ENCODE peak calls at places on chromosomes 1 and 21, in four cellular contexts. One of them, this sample, is unnamed.
A peak's percentile ranks its signal among the peaks of the same experiment; 100 is the strongest.

GRCh38 chr1:91701494-91701869 is 184.5 kb downstream of the TGFBR3 start:
- DNase-seq in neural progenitor cell: no peak
- DNase-seq in stomach: no peak
- DNase-seq in GM12865: no peak
- DNase-seq in this sample: no peak

GRCh38 chr1:27603962-27604578 is at the start of gene AHDC1:
- DNase-seq in GM12865: peak; percentile 95
- DNase-seq in neural progenitor cell: peak; percentile 98
- DNase-seq in stomach: peak; percentile 95
- DNase-seq in this sample: peak; percentile 84

GRCh38 chr1:94385354-94385947 is 32.7 kb upstream of the ABCD3 start:
- DNase-seq in stomach: no peak
- DNase-seq in GM12865: no peak
- DNase-seq in neural progenitor cell: no peak
- DNase-seq in this sample: no peak

GRCh38 chr1:58905628-58906256 is 121.9 kb upstream of the JUN start:
- DNase-seq in GM12865: no peak
- DNase-seq in stomach: no peak
- DNase-seq in neural progenitor cell: no peak
- DNase-seq in this sample: no peak

GRCh38 chr1:7407980-7408770 is 362.9 kb upstream of the VAMP3 start:
- DNase-seq in GM12865: no peak
- DNase-seq in neural progenitor cell: no peak
- DNase-seq in stomach: peak; percentile 19
- DNase-seq in this sample: no peak

GRCh38 chr1:213951876-213952275 is 35.9 kb upstream of the PROX1 start:
- DNase-seq in neural progenitor cell: no peak
- DNase-seq in GM12865: no peak
- DNase-seq in stomach: no peak
- DNase-seq in this sample: no peak

GRCh38 chr1:234102591-234102990 is 198.1 kb downstream of the SLC35F3 start:
- DNase-seq in GM12865: no peak
- DNase-seq in neural progenitor cell: no peak
- DNase-seq in stomach: no peak
- DNase-seq in this sample: no peak

GRCh38 chr1:4150262-4150661 is 250.2 kb upstream of the C1orf174 start:
- DNase-seq in GM12865: no peak
- DNase-seq in stomach: no peak
- DNase-seq in neural progenitor cell: peak; percentile 49
- DNase-seq in this sample: no peak

GRCh38 chr1:235280467-235280866 is 47.5 kb downstream of the ARID4B start:
- DNase-seq in neural progenitor cell: no peak
- DNase-seq in GM12865: no peak
- DNase-seq in stomach: no peak
- DNase-seq in this sample: no peak

GRCh38 chr1:231850786-231851185 is 224.2 kb downstream of the DISC1 start:
- DNase-seq in GM12865: no peak
- DNase-seq in stomach: no peak
- DNase-seq in neural progenitor cell: no peak
- DNase-seq in this sample: no peak

GRCh38 chr1:220370041-220370700 is 97.9 kb upstream of the RAB3GAP2 start:
- DNase-seq in stomach: no peak
- DNase-seq in neural progenitor cell: peak; percentile 30
- DNase-seq in GM12865: no peak
- DNase-seq in this sample: peak; percentile 86

GRCh38 chr1:157403203-157403602 is 149.1 kb downstream of the FCRL5 start:
- DNase-seq in neural progenitor cell: peak; percentile 9
- DNase-seq in stomach: no peak
- DNase-seq in GM12865: peak; percentile 75
- DNase-seq in this sample: no peak

GRCh38 chr1:7956218-7957032 is 5.1 kb upstream of the PARK7 start:
- DNase-seq in neural progenitor cell: no peak
- DNase-seq in GM12865: no peak
- DNase-seq in stomach: no peak
- DNase-seq in this sample: peak; percentile 40

GRCh38 chr1:180542113-180542512 is 16.7 kb upstream of the OVAAL start:
- DNase-seq in neural progenitor cell: no peak
- DNase-seq in GM12865: no peak
- DNase-seq in stomach: no peak
- DNase-seq in this sample: peak; percentile 32

GRCh38 chr21:45551316-45551715 is 9.1 kb upstream of the SLC19A1 start:
- DNase-seq in GM12865: peak; percentile 48
- DNase-seq in neural progenitor cell: no peak
- DNase-seq in stomach: no peak
- DNase-seq in this sample: peak; percentile 38

GRCh38 chr21:42992943-42993712 is 18.8 kb downstream of the PKNOX1 start:
- DNase-seq in neural progenitor cell: no peak
- DNase-seq in stomach: no peak
- DNase-seq in GM12865: no peak
- DNase-seq in this sample: no peak

GRCh38 chr1:212030936-212031528 is 4.3 kb downstream of the INTS7 start:
- DNase-seq in stomach: no peak
- DNase-seq in neural progenitor cell: no peak
- DNase-seq in GM12865: no peak
- DNase-seq in this sample: peak; percentile 93

GRCh38 chr1:20051218-20051829 is 18.7 kb upstream of the PLA2G5 start:
- DNase-seq in stomach: no peak
- DNase-seq in neural progenitor cell: no peak
- DNase-seq in GM12865: no peak
- DNase-seq in this sample: no peak

GRCh38 chr1:15962671-15963362 is 13.1 kb downstream of the ZBTB17 start:
- DNase-seq in neural progenitor cell: no peak
- DNase-seq in stomach: no peak
- DNase-seq in GM12865: no peak
- DNase-seq in this sample: peak; percentile 66

GRCh38 chr1:17081439-17081838 is 27.6 kb upstream of the SDHB start:
- DNase-seq in neural progenitor cell: no peak
- DNase-seq in GM12865: peak; percentile 72
- DNase-seq in stomach: peak; percentile 44
- DNase-seq in this sample: no peak

GRCh38 chr1:29521438-29521715 is 285.1 kb downstream of the PTPRU start:
- DNase-seq in stomach: peak; percentile 14
- DNase-seq in GM12865: no peak
- DNase-seq in neural progenitor cell: no peak
- DNase-seq in this sample: no peak

GRCh38 chr1:42003433-42003832 is 84.7 kb upstream of the HIVEP3 start:
- DNase-seq in stomach: peak; percentile 50
- DNase-seq in neural progenitor cell: no peak
- DNase-seq in GM12865: no peak
- DNase-seq in this sample: no peak

GRCh38 chr1:22398656-22399420 is 52.8 kb upstream of the ZBTB40 start:
- DNase-seq in stomach: no peak
- DNase-seq in GM12865: no peak
- DNase-seq in neural progenitor cell: no peak
- DNase-seq in this sample: peak; percentile 13

GRCh38 chr1:199029401-199029800 is 390.6 kb downstream of the PTPRC start:
- DNase-seq in GM12865: no peak
- DNase-seq in stomach: no peak
- DNase-seq in neural progenitor cell: no peak
- DNase-seq in this sample: peak; percentile 27

GRCh38 chr1:109478806-109479205 is 4.9 kb upstream of the ATXN7L2 start:
- DNase-seq in neural progenitor cell: peak; percentile 43
- DNase-seq in stomach: peak; percentile 54
- DNase-seq in GM12865: peak; percentile 18
- DNase-seq in this sample: no peak

GRCh38 chr1:62438163-62438562 is 1.3 kb downstream of the USP1 start:
- DNase-seq in stomach: no peak
- DNase-seq in GM12865: peak; percentile 19
- DNase-seq in neural progenitor cell: no peak
- DNase-seq in this sample: peak; percentile 21

GRCh38 chr1:53592521-53592982 is 133.4 kb downstream of the DMRTB1 start:
- DNase-seq in neural progenitor cell: peak; percentile 29
- DNase-seq in GM12865: no peak
- DNase-seq in stomach: peak; percentile 75
- DNase-seq in this sample: peak; percentile 63
- TF ChIP-seq CTCF in neural progenitor cell: no peak
- TF ChIP-seq CTCF in GM12865: peak; percentile 10
- TF ChIP-seq CTCF in stomach: no peak
- TF ChIP-seq CTCF in this sample: no peak

GRCh38 chr1:207033302-207033701 is 746 bp upstream of the C1orf116 start:
- DNase-seq in neural progenitor cell: no peak
- DNase-seq in stomach: no peak
- DNase-seq in GM12865: no peak
- DNase-seq in this sample: no peak

GRCh38 chr1:207034208-207034607 is 1.7 kb upstream of the C1orf116 start:
- DNase-seq in stomach: no peak
- DNase-seq in neural progenitor cell: no peak
- DNase-seq in GM12865: no peak
- DNase-seq in this sample: no peak

GRCh38 chr1:207031632-207032258 is 811 bp downstream of the C1orf116 start:
- DNase-seq in neural progenitor cell: no peak
- DNase-seq in stomach: peak; percentile 87
- DNase-seq in GM12865: no peak
- DNase-seq in this sample: no peak

GRCh38 chr1:207031016-207031415 is 1.5 kb downstream of the C1orf116 start:
- DNase-seq in stomach: no peak
- DNase-seq in neural progenitor cell: no peak
- DNase-seq in GM12865: no peak
- DNase-seq in this sample: no peak

GRCh38 chr1:207032528-207033017 is at the start of gene C1orf116:
- DNase-seq in GM12865: no peak
- DNase-seq in neural progenitor cell: peak; percentile 61
- DNase-seq in stomach: peak; percentile 87
- DNase-seq in this sample: no peak
- H3K4me3 ChIP-seq in GM12865: no peak within 1 kb of the TSS
- H3K4me3 ChIP-seq in neural progenitor cell: no peak within 1 kb of the TSS
- H3K4me3 ChIP-seq in stomach: peak within 1 kb of the TSS; percentile 46
- H3K4me3 ChIP-seq in this sample: no peak within 1 kb of the TSS

GRCh38 chr1:153400244-153400643 is 9.4 kb upstream of the S100A8 start:
- DNase-seq in stomach: no peak
- DNase-seq in GM12865: no peak
- DNase-seq in neural progenitor cell: no peak
- DNase-seq in this sample: peak; percentile 5
- TF ChIP-seq CTCF in stomach: no peak
- TF ChIP-seq CTCF in GM12865: no peak
- TF ChIP-seq CTCF in neural progenitor cell: peak; percentile 17
- TF ChIP-seq CTCF in this sample: no peak

GRCh38 chr1:156129687-156130577 is 15.4 kb downstream of the LMNA start:
- DNase-seq in neural progenitor cell: peak; percentile 81
- DNase-seq in GM12865: peak; percentile 80
- DNase-seq in stomach: peak; percentile 86
- DNase-seq in this sample: peak; percentile 98

GRCh38 chr1:156126701-156127534 is 12.4 kb downstream of the LMNA start:
- DNase-seq in GM12865: peak; percentile 93
- DNase-seq in neural progenitor cell: no peak
- DNase-seq in stomach: peak; percentile 47
- DNase-seq in this sample: peak; percentile 90

GRCh38 chr1:156130578-156130942 is 16.0 kb downstream of the LMNA start:
- DNase-seq in GM12865: no peak
- DNase-seq in stomach: no peak
- DNase-seq in neural progenitor cell: no peak
- DNase-seq in this sample: no peak

GRCh38 chr1:156126043-156126700 is 11.7 kb downstream of the LMNA start:
- DNase-seq in stomach: peak; percentile 79
- DNase-seq in neural progenitor cell: no peak
- DNase-seq in GM12865: peak; percentile 82
- DNase-seq in this sample: peak; percentile 97

GRCh38 chr1:156128749-156129682 is 14.5 kb downstream of the LMNA start:
- DNase-seq in stomach: no peak
- DNase-seq in GM12865: no peak
- DNase-seq in neural progenitor cell: no peak
- DNase-seq in this sample: peak; percentile 95
- H3K4me3 ChIP-seq in stomach: no peak overlapping the region
- H3K4me3 ChIP-seq in GM12865: no peak overlapping the region
- H3K4me3 ChIP-seq in neural progenitor cell: no peak overlapping the region
- H3K4me3 ChIP-seq in this sample: peak overlapping the region; percentile 61

DNA sequence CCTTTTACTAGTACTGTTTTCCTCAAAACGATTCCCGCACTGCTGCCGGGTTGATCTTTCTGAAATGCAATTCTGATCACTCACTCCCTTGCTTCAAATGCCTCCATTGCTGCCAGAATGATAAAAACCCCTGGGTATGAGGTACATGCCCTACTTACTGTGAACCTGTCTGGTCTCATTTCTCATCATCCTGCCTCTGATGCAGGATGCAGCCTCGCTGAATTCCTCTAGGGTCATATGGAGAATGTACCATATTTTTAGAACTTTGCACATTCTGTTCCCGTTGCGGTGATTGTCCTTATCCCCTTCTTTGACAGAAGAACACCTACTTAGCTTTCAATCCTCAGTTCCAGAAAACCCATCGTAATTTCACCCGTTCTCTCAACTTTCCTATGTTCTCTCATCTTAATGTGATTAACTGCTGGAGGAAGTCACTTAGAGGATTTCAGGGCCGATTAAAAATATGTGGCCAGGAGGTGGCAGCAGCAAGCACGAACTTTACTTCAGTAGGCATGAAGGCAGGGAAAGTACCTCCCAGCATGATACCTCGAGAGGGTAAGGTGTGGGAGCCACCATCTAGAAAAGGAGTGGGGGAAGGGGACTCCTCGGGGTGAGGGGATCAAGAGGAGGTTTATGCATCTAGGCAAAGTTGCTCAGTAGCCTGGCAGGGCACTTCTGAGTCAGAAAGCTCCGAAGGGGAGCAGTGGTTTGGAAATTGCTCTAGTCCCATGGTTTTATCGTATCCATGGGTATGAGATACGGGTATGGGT is 361.5 kb upstream of the ZP4 start:
- DNase-seq in neural progenitor cell: peak; percentile 65
- DNase-seq in GM12865: peak; percentile 39
- DNase-seq in stomach: peak; percentile 68
- DNase-seq in this sample: peak; percentile 52
- TF ChIP-seq CTCF in neural progenitor cell: peak; percentile 73
- TF ChIP-seq CTCF in GM12865: peak; percentile 39
- TF ChIP-seq CTCF in stomach: no peak
- TF ChIP-seq CTCF in this sample: peak; percentile 30

GRCh38 chr1:61087574-61087973 is 5.2 kb downstream of the NFIA start:
- DNase-seq in GM12865: no peak
- DNase-seq in neural progenitor cell: no peak
- DNase-seq in stomach: no peak
- DNase-seq in this sample: peak; percentile 49
- H3K4me3 ChIP-seq in GM12865: no peak overlapping the region
- H3K4me3 ChIP-seq in neural progenitor cell: no peak overlapping the region
- H3K4me3 ChIP-seq in stomach: no peak overlapping the region
- H3K4me3 ChIP-seq in this sample: no peak overlapping the region

GRCh38 chr1:82795503-82796149 is 994.9 kb downstream of the ADGRL2 start:
- DNase-seq in stomach: no peak
- DNase-seq in neural progenitor cell: no peak
- DNase-seq in GM12865: no peak
- DNase-seq in this sample: no peak
- TF ChIP-seq CTCF in stomach: no peak
- TF ChIP-seq CTCF in neural progenitor cell: peak; percentile 24
- TF ChIP-seq CTCF in GM12865: peak; percentile 10
- TF ChIP-seq CTCF in this sample: no peak

GRCh38 chr1:11771481-11772043 is 9.6 kb downstream of the C1orf167 start:
- DNase-seq in stomach: no peak
- DNase-seq in GM12865: no peak
- DNase-seq in neural progenitor cell: no peak
- DNase-seq in this sample: no peak
- H3K4me3 ChIP-seq in stomach: no peak overlapping the region
- H3K4me3 ChIP-seq in GM12865: no peak overlapping the region
- H3K4me3 ChIP-seq in neural progenitor cell: no peak overlapping the region
- H3K4me3 ChIP-seq in this sample: no peak overlapping the region